ENCODE peak calls at places on chromosomes 6 and 20, in six cellular contexts. X, I, L, H, J and N are unnamed samples.

GRCh38 chr6:84411060-84411629 is 183.7 kb upstream of the CEP162 start:
- DNase-seq in H (no peak), I (no peak), L (peak; percentile 76), X (no peak), J (no peak), N (peak; percentile 76)

GRCh38 chr20:24163501-24163900 is 174.9 kb upstream of the GGTLC1 start:
- DNase-seq in L (no peak), J (no peak), X (no peak), I (no peak), H (no peak), N (no peak)

GRCh38 chr20:51517839-51518238 is 24.7 kb downstream of the NFATC2 start:
- DNase-seq in H (no peak), I (no peak), X (no peak), L (no peak), J (no peak), N (no peak)

GRCh38 chr20:37758332-37758731 is 64.5 kb downstream of the CTNNBL1 start:
- DNase-seq in L (no peak), X (no peak), I (no peak), J (peak; percentile 84), H (no peak), N (no peak)

GRCh38 chr20:31925631-31926030 is 26.2 kb downstream of the PDRG1 start:
- DNase-seq in X (no peak), J (peak; percentile 40), H (no peak), L (no peak), I (no peak), N (no peak)

GRCh38 chr6:132333639-132334516 is 67.4 kb downstream of the MOXD1 start:
- DNase-seq in J (peak; percentile 34), I (peak; percentile 57), X (no peak), H (peak; percentile 30), L (peak; percentile 94), N (peak; percentile 75)

GRCh38 chr6:35486005-35486925 is 10.6 kb downstream of the TEAD3 start:
- DNase-seq in I (no peak), L (no peak), H (no peak), X (no peak), J (peak; percentile 94), N (no peak)

GRCh38 chr6:70180904-70181599 is 121.8 kb downstream of the COL9A1 start:
- DNase-seq in J (no peak), L (no peak), X (no peak), I (no peak), H (no peak), N (peak; percentile 30)

GRCh38 chr6:71906813-71907212 is 20.5 kb downstream of the RIMS1 start:
- DNase-seq in I (no peak), L (no peak), J (peak; percentile 40), H (no peak), X (no peak), N (no peak)

GRCh38 chr6:138372711-138373463 is 4.8 kb upstream of the SMIM28 start:
- DNase-seq in J (no peak), I (no peak), H (no peak), X (no peak), L (peak; percentile 27), N (no peak)

GRCh38 chr20:43862438-43862837 is 52.2 kb upstream of the TOX2 start:
- DNase-seq in H (no peak), X (no peak), J (no peak), I (no peak), L (no peak), N (no peak)

GRCh38 chr6:343960-344815 is 47.4 kb upstream of the IRF4 start:
- DNase-seq in X (no peak), L (peak; percentile 71), H (no peak), I (no peak), J (no peak), N (no peak)

GRCh38 chr20:45489083-45489531 is 19.6 kb downstream of the WFDC2 start:
- DNase-seq in H (no peak), J (peak; percentile 18), I (no peak), X (no peak), L (peak; percentile 21), N (no peak)

GRCh38 chr20:63081351-63081750 is 74.6 kb upstream of the BHLHE23 start:
- DNase-seq in L (no peak), J (no peak), H (no peak), I (no peak), X (no peak), N (no peak)

GRCh38 chr6:158772851-158773371 is 46.3 kb downstream of the EZR start:
- DNase-seq in J (no peak), X (no peak), H (no peak), I (no peak), L (peak; percentile 13), N (no peak)

GRCh38 chr6:149897015-149897697 is 757 bp downstream of the RAET1E start:
- DNase-seq in L (peak; percentile 89), H (peak; percentile 95), I (no peak), X (no peak), J (no peak), N (peak; percentile 71)

GRCh38 chr6:100455230-100456124 is 9.2 kb downstream of the SIM1 start:
- DNase-seq in X (no peak), H (no peak), L (no peak), I (no peak), J (peak; percentile 76), N (no peak)

GRCh38 chr20:33657704-33658095 is 4.4 kb upstream of the C20orf144 start:
- DNase-seq in L (no peak), I (no peak), H (no peak), J (no peak), X (no peak), N (no peak)

GRCh38 chr6:56450882-56451739 is 191.6 kb downstream of the DST start:
- DNase-seq in L (peak; percentile 51), J (no peak), I (no peak), H (peak; percentile 52), X (no peak), N (peak; percentile 49)

GRCh38 chr6:169253745-169254238 is at the start of gene THBS2:
- DNase-seq in I (peak; percentile 23), J (peak; percentile 56), L (peak; percentile 97), H (peak; percentile 77), X (no peak), N (peak; percentile 55)

GRCh38 chr20:48928832-48929725 is 7.6 kb downstream of the ARFGEF2 start:
- DNase-seq in H (no peak), X (no peak), I (no peak), J (no peak), L (peak; percentile 78), N (peak; percentile 17)

GRCh38 chr6:57313711-57314471 is 3.5 kb upstream of the PRIM2 start:
- DNase-seq in I (no peak), X (no peak), L (peak; percentile 99), H (no peak), J (no peak), N (peak; percentile 95)

GRCh38 chr6:17313971-17314370 is 32.8 kb downstream of the RBM24 start:
- DNase-seq in J (no peak), X (no peak), L (no peak), I (no peak), H (no peak), N (no peak)

GRCh38 chr20:18879262-18879661 is 65.7 kb downstream of the SCP2D1 start:
- DNase-seq in L (no peak), X (no peak), H (no peak), J (no peak), I (no peak), N (no peak)

GRCh38 chr6:29014729-29015608 is 9.9 kb upstream of the ZNF311 start:
- DNase-seq in X (no peak), I (no peak), J (peak; percentile 52), H (no peak), L (peak; percentile 49), N (no peak)
- H3K4me3 ChIP-seq in X (no peak overlapping the region), I (no peak overlapping the region), J (no peak overlapping the region), H (no peak overlapping the region), L (peak overlapping the region; percentile 38), N (peak overlapping the region; percentile 34)

DNA sequence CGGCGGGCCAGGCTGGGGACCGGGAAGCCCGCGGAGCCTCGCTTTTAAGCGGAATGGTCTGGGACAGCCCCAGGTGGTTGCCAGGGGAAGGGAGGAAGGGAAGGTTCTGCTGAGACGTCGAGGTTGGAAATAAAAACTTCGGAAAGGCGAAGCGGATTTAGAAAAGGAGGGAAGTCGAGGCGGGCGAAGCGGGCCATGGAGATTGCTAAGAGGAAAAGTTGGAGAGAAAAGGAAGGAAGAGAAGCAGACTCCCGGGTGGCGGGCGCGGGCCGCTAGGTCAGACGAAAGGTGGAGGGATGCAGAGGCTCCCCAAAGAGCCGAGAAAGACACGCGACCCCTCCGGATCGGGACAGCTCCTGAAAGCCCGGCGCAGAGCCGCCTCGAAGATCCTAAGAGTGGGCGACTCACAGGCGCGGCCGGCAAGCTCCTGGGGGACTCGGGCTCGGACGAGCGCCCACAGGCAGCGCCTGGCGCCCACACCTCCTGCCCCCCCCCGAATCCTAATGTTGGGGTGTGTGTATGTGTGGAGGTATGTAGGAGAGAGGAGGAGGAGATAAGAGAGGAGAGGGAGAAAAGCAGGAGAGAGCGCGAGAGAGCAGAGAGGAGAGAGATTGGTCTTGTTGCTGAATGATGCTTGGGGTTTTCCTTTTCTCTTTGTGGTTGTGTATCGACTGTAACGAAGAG is 1.4 kb downstream of the TFAP2B start:
- DNase-seq in X (no peak), I (no peak), L (no peak), J (peak; percentile 71), H (no peak), N (no peak)
- H3K4me3 ChIP-seq in X (no peak overlapping the region), I (no peak overlapping the region), L (no peak overlapping the region), J (peak overlapping the region; percentile 51), H (no peak overlapping the region), N (no peak overlapping the region)

GRCh38 chr6:25750911-25751310 is 3.6 kb upstream of the SLC17A4 start:
- DNase-seq in X (no peak), J (no peak), I (no peak), H (no peak), L (no peak), N (no peak)
- H3K4me3 ChIP-seq in X (no peak overlapping the region), J (no peak overlapping the region), I (no peak overlapping the region), H (no peak overlapping the region), L (no peak overlapping the region), N (no peak overlapping the region)

GRCh38 chr6:131062245-131063027 is 609 bp downstream of the EPB41L2 start:
- DNase-seq in L (no peak), X (no peak), H (no peak), J (peak; percentile 45), I (peak; percentile 40), N (no peak)

GRCh38 chr6:131061771-131062160 is 1.3 kb downstream of the EPB41L2 start:
- DNase-seq in H (no peak), L (no peak), I (no peak), J (no peak), X (no peak), N (no peak)

GRCh38 chr6:131059486-131059885 is 3.6 kb downstream of the EPB41L2 start:
- DNase-seq in I (no peak), H (no peak), J (no peak), X (no peak), L (peak; percentile 64), N (no peak)

GRCh38 chr6:131060311-131060710 is 2.7 kb downstream of the EPB41L2 start:
- DNase-seq in X (no peak), H (no peak), I (no peak), L (peak; percentile 76), J (no peak), N (no peak)

DNA sequence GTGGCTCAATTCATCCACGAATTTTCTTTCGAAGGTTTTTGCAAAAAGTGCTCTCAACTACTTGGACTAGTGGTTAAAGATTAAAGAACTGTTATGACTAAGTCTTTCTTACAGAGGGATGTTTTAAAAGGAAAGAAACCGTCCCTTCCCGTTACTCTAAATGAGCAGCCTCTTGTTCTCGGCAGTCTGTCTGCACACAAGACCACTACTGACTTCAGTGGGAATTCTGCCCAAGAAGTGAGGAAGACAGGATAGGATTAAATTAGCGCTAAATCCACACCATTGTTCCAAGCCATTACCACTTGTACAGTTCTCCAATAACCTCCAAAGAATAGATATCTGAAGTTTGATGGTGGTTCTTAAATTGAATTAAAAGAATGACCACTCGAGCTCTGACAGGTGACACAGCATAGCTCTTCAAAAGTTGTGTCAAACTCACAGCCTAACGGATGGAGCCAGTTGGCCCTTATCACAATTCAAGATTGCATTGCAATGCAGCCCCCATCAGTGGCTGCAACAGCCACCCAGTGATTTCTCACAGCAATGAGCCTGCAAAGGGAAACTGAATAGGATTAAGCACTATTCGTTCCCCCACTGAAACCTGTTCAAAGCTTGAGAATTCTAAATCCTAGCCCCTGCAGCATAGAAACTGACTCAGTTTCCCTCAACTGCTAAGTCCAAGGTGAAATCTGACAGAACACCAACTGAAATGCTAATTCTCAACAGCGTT is 1.8 kb downstream of the EPB41L2 start:
- DNase-seq in I (peak; percentile 58), H (no peak), J (no peak), X (no peak), L (peak; percentile 78), N (no peak)
- H3K4me3 ChIP-seq in I (peak overlapping the region; percentile 97), H (peak overlapping the region; percentile 96), J (peak overlapping the region; percentile 81), X (no peak overlapping the region), L (peak overlapping the region; percentile 81), N (peak overlapping the region; percentile 93)